ENCODE peak calls at places on chromosomes 2 and 18, in six cellular contexts. V, I, M, L, C and P are unnamed samples. For H3K79me2, the result is how much of the 10 kb centered on the place peaks cover.

GRCh38 chr2:85106489-85107180 is 26.6 kb upstream of the TCF7L1 start:
- DNase-seq in I (no peak), V (peak), C (peak), M (no peak), L (peak), P (no peak)

GRCh38 chr2:149383340-149383739 is 53.0 kb downstream of the LYPD6 start:
- DNase-seq in I (no peak), M (no peak), L (peak), C (peak), V (peak), P (no peak)

GRCh38 chr18:55251186-55251995 is 292.1 kb upstream of the CCDC68 start:
- DNase-seq in C (peak), L (peak), I (no peak), M (no peak), V (peak), P (no peak)

GRCh38 chr2:207091175-207091574 is 74.6 kb downstream of the KLF7 start:
- DNase-seq in M (no peak), V (no peak), L (no peak), C (no peak), I (no peak), P (no peak)

GRCh38 chr18:24659837-24660720 is 199.6 kb downstream of the HRH4 start:
- DNase-seq in L (peak), C (no peak), M (no peak), V (no peak), I (no peak), P (no peak)

GRCh38 chr2:180787330-180787729 is 193.1 kb upstream of the UBE2E3 start:
- DNase-seq in M (no peak), L (no peak), I (no peak), V (peak), C (peak), P (no peak)

GRCh38 chr2:22626621-22627020 is 758.4 kb upstream of the KLHL29 start:
- DNase-seq in M (peak), V (no peak), C (no peak), I (no peak), L (no peak), P (peak)

GRCh38 chr2:136917281-136917680 is 151.9 kb downstream of the THSD7B start:
- DNase-seq in M (peak), C (no peak), V (no peak), I (no peak), L (no peak), P (no peak)

GRCh38 chr2:23122681-23123080 is 262.3 kb upstream of the KLHL29 start:
- DNase-seq in M (no peak), V (no peak), C (no peak), L (no peak), I (no peak), P (no peak)

GRCh38 chr2:115635440-115635839 is 1193.0 kb downstream of the DPP10 start:
- DNase-seq in I (no peak), L (no peak), C (no peak), M (no peak), V (no peak), P (no peak)

GRCh38 chr2:105917688-105918087 is 173.0 kb downstream of the NCK2 start:
- DNase-seq in I (no peak), M (no peak), V (no peak), C (no peak), L (no peak), P (no peak)

DNA sequence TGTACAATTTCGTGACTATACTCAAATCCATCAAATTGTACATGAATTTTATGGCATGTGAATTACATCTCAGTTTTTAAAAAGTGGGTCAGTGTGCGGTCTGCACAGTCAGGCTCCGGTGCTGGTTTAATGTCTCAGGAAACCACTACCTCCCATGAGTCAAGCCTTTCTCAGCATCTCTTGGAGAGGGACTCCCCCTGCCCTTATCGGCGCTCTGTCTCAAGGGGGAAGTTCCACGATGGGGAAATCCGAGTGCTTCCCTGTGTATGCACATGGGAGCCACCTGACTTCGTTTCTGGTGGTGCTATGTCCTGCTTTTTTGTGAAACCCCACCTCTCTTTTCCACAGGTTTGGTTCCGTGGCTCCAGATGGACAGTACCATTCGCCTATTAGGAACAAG is 72.5 kb downstream of the ACOXL start:
- DNase-seq in C (no peak), I (no peak), V (no peak), M (no peak), L (no peak), P (no peak)
- H3K79me2 ChIP-seq in C (under half), I (under half), V (under half), M (under half), L (under half), P (under half)

GRCh38 chr2:219446689-219447088 is 12.0 kb downstream of the SPEG start:
- DNase-seq in M (no peak), C (no peak), V (no peak), L (no peak), I (no peak), P (no peak)
- H3K4me2 ChIP-seq in M (no peak), C (peak), V (no peak), L (no peak), I (no peak), P (no peak)

DNA sequence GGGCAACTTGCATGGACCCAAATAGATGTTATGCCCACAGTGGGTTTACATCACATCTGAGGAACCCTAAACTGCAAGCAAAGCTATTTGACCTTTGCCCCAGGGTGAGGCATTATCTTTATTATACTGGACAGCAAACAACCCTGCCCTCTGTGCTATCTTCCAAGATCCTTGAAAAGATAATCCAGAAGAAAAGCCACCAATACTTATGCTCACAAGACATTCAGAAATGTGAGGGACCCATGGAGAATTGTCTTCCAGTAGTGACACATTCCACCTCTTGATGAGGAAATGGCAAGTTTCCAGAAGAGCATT is 53.0 kb upstream of the NDUFV2 start:
- DNase-seq in V (no peak), C (no peak), I (no peak), M (no peak), L (no peak), P (no peak)
- H3K9ac ChIP-seq in V (no peak), C (no peak), I (no peak), M (no peak), L (no peak), P (no peak)

GRCh38 chr2:203817147-203817546 is 50.4 kb upstream of the CTLA4 start:
- DNase-seq in I (no peak), V (no peak), M (no peak), C (no peak), L (no peak), P (no peak)

GRCh38 chr2:203820969-203821368 is 46.6 kb upstream of the CTLA4 start:
- DNase-seq in I (no peak), L (no peak), V (no peak), C (no peak), M (no peak), P (peak)

GRCh38 chr2:203815541-203815898 is 52.1 kb upstream of the CTLA4 start:
- DNase-seq in V (no peak), M (no peak), I (no peak), C (no peak), L (no peak), P (no peak)

GRCh38 chr2:203819434-203820133 is 48.0 kb upstream of the CTLA4 start:
- DNase-seq in C (no peak), L (no peak), I (no peak), M (no peak), V (no peak), P (no peak)

DNA sequence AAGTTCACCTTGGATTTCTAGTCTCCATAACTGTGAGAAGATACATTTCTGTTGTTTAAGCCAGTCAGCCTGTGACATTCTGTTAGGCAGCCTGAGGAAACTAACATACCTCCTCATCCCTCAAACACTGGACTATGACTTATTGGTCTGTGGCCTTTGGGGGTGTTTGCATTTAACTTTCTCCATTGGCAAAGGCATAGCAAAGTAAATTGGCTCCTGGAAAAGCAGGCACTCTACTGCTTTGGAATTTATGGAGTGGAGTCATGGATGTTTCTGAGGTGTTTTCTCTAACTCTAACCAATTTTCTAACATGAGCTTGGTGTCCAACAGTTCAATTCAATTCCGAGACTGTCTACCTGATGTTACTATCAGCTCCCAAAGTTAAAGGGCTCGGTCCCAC is 48.9 kb upstream of the CTLA4 start:
- DNase-seq in V (no peak), L (no peak), I (no peak), M (no peak), C (no peak), P (no peak)
- H3K79me2 ChIP-seq in V (under half), L (under half), I (under half), M (under half), C (under half), P (under half)

GRCh38 chr18:74241970-74242369 is 49.8 kb downstream of the CYB5A start:
- DNase-seq in C (no peak), M (no peak), V (no peak), L (no peak), I (no peak), P (no peak)
- H3K4me2 ChIP-seq in C (no peak), M (no peak), V (no peak), L (no peak), I (peak), P (no peak)

GRCh38 chr2:64670047-64670446 is 16.3 kb upstream of the SERTAD2 start:
- DNase-seq in I (no peak), C (no peak), L (no peak), V (no peak), M (no peak), P (no peak)
- H3K9ac ChIP-seq in I (no peak), C (no peak), L (no peak), V (no peak), M (no peak), P (no peak)

GRCh38 chr2:54573532-54573915 is 117.4 kb downstream of the SPTBN1 start:
- DNase-seq in M (no peak), L (no peak), V (no peak), C (no peak), I (no peak), P (no peak)
- H3K79me2 ChIP-seq in M (half or more), L (half or more), V (half or more), C (half or more), I (half or more), P (under half)

GRCh38 chr18:5851998-5852397 is 43.3 kb downstream of the TMEM200C start:
- DNase-seq in C (no peak), L (peak), I (no peak), M (no peak), V (no peak), P (no peak)
- H3K4me2 ChIP-seq in C (no peak), L (no peak), I (no peak), M (no peak), V (no peak), P (no peak)

GRCh38 chr2:74497777-74498499 is 1.5 kb downstream of the LBX2 start:
- DNase-seq in M (peak), V (no peak), I (no peak), L (peak), C (no peak), P (no peak)
- H3K9ac ChIP-seq in M (no peak), V (no peak), I (no peak), L (no peak), C (no peak), P (no peak)

DNA sequence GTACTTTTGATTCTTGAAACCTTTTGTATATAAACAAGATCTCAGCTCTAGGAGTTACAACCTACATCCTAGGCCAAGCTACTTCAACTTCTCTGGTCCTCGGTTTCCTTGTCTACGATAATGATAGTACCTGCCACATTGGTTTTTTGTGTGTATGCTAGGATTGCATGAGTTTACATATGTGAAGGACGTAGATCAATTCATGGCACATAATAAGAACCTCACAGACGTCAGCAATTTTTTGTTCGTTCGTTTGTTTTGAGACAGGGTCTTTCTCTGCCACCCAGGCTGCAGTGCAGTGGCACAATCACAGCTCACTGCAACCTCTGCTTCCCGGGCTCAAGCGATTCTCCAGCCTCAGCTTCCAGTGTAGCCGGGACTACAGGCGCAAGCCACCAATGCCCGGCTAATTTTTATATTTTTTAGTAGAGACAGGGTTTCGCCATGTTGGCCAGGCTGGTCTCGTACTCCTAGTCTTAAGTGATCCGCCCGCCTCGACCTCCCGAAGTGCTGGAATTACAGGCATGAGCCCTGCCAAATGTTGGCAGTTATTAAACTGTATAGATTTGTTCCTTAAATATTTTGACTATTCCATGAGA is 716 bp upstream of the SLC35F5 start:
- DNase-seq in V (no peak), I (no peak), L (no peak), C (peak), M (no peak), P (no peak)
- H3K79me2 ChIP-seq in V (under half), I (under half), L (under half), C (under half), M (under half), P (under half)